ENCODE peak calls at places on chromosome 13, in six cellular contexts. B, W, M, O, Q and C are unnamed samples.
A peak's percentile ranks its signal among the peaks of the same experiment; 100 is the strongest.

GRCh38 chr13:73303858-73304257 is 245.1 kb downstream of the KLF5 start:
- DNase-seq in W (no peak), B (peak; percentile 13), Q (no peak), M (no peak), O (no peak), C (no peak)

GRCh38 chr13:49052801-49053200 is 77.1 kb downstream of the FNDC3A start:
- DNase-seq in O (no peak), B (no peak), M (no peak), Q (no peak), W (no peak), C (no peak)

GRCh38 chr13:43431279-43431678 is 355.5 kb downstream of the ENOX1 start:
- DNase-seq in M (no peak), W (no peak), Q (no peak), O (no peak), B (no peak), C (no peak)

GRCh38 chr13:86655561-86655960 is 856.3 kb upstream of the SLITRK6 start:
- DNase-seq in B (no peak), M (no peak), W (no peak), Q (no peak), O (no peak), C (no peak)

GRCh38 chr13:49098198-49098597 is 121.9 kb upstream of the MLNR start:
- DNase-seq in Q (no peak), M (peak; percentile 81), O (no peak), W (no peak), B (no peak), C (no peak)

GRCh38 chr13:32503727-32504126 is 34.9 kb downstream of the N4BP2L2 start:
- DNase-seq in O (no peak), Q (no peak), M (no peak), W (no peak), B (no peak), C (peak; percentile 74)

GRCh38 chr13:101415358-101416174 is 742 bp downstream of the NALCN start:
- DNase-seq in Q (no peak), B (no peak), W (no peak), O (no peak), M (no peak), C (no peak)

GRCh38 chr13:79512950-79513349 is 32.0 kb downstream of the NDFIP2 start:
- DNase-seq in M (no peak), Q (no peak), B (no peak), O (no peak), W (no peak), C (no peak)

GRCh38 chr13:84400711-84401110 is 518.4 kb upstream of the SLITRK1 start:
- DNase-seq in M (no peak), W (no peak), Q (no peak), B (no peak), O (no peak), C (no peak)

GRCh38 chr13:98456423-98456845 is 120.5 kb downstream of the STK24 start:
- DNase-seq in Q (no peak), B (no peak), W (no peak), M (no peak), O (no peak), C (no peak)

GRCh38 chr13:99322297-99323103 is 15.3 kb upstream of the GPR183 start:
- DNase-seq in M (no peak), Q (peak; percentile 22), B (no peak), O (peak; percentile 85), W (no peak), C (no peak)

GRCh38 chr13:95150555-95150954 is 150.7 kb downstream of the ABCC4 start:
- DNase-seq in W (no peak), M (no peak), B (no peak), O (no peak), Q (no peak), C (peak; percentile 7)

GRCh38 chr13:23512762-23513395 is 57.3 kb upstream of the TNFRSF19 start:
- DNase-seq in W (no peak), M (no peak), B (no peak), O (no peak), Q (no peak), C (no peak)

GRCh38 chr13:93539914-93540313 is 313.3 kb downstream of the GPC6 start:
- DNase-seq in Q (no peak), W (no peak), M (no peak), O (no peak), B (no peak), C (peak; percentile 53)

GRCh38 chr13:66489586-66489985 is 740.5 kb downstream of the PCDH9 start:
- DNase-seq in B (no peak), W (no peak), M (no peak), Q (no peak), O (no peak), C (no peak)

GRCh38 chr13:70188567-70188966 is 80.3 kb upstream of the KLHL1 start:
- DNase-seq in W (no peak), B (no peak), O (no peak), Q (no peak), M (no peak), C (no peak)
- TF ChIP-seq ZNF274 in W (no peak), B (no peak), O (no peak), Q (no peak), M (no peak), C (no peak)

GRCh38 chr13:113545931-113546516 is 38.5 kb upstream of the TFDP1 start:
- DNase-seq in Q (no peak), O (no peak), B (no peak), W (no peak), M (no peak), C (no peak)

GRCh38 chr13:113548171-113548641 is 36.3 kb upstream of the TFDP1 start:
- DNase-seq in O (no peak), M (no peak), W (no peak), Q (no peak), B (no peak), C (no peak)

GRCh38 chr13:113547248-113547971 is 37.1 kb upstream of the TFDP1 start:
- DNase-seq in W (no peak), B (no peak), M (no peak), Q (no peak), O (no peak), C (no peak)

GRCh38 chr13:113545455-113545930 is 39.1 kb upstream of the TFDP1 start:
- DNase-seq in M (no peak), W (peak; percentile 33), O (no peak), B (no peak), Q (no peak), C (no peak)

GRCh38 chr13:113546571-113547247 is 37.8 kb upstream of the TFDP1 start:
- DNase-seq in W (no peak), B (no peak), M (no peak), Q (no peak), O (no peak), C (no peak)
- TF ChIP-seq ZNF274 in W (no peak), B (no peak), M (no peak), Q (no peak), O (no peak), C (no peak)

GRCh38 chr13:78046349-78046748 is 127.7 kb upstream of the EDNRB start:
- DNase-seq in Q (no peak), B (no peak), O (no peak), W (no peak), M (no peak), C (no peak)
- TF ChIP-seq ZNF274 in Q (no peak), B (no peak), O (no peak), W (no peak), M (no peak), C (no peak)

GRCh38 chr13:96967248-96967745 is 27.0 kb downstream of the OXGR1 start:
- DNase-seq in Q (peak; percentile 64), O (no peak), M (peak; percentile 59), B (no peak), W (peak; percentile 27), C (peak; percentile 25)
- TF ChIP-seq ZNF274 in Q (no peak), O (no peak), M (no peak), B (no peak), W (no peak), C (no peak)

GRCh38 chr13:51734786-51735185 is 69.2 kb downstream of the DHRS12 start:
- DNase-seq in W (no peak), M (no peak), B (no peak), O (no peak), Q (no peak), C (no peak)

GRCh38 chr13:51731759-51732158 is 72.2 kb downstream of the DHRS12 start:
- DNase-seq in Q (no peak), B (no peak), M (no peak), W (no peak), O (no peak), C (no peak)

GRCh38 chr13:51730927-51731326 is 73.0 kb downstream of the DHRS12 start:
- DNase-seq in B (no peak), Q (no peak), W (no peak), O (no peak), M (no peak), C (no peak)

GRCh38 chr13:51729853-51730553 is 74.0 kb downstream of the DHRS12 start:
- DNase-seq in B (no peak), M (no peak), O (no peak), Q (no peak), W (no peak), C (peak; percentile 70)

GRCh38 chr13:51733656-51734334 is 70.2 kb downstream of the DHRS12 start:
- DNase-seq in W (no peak), B (no peak), M (no peak), O (no peak), Q (no peak), C (no peak)
- TF ChIP-seq ZNF274 in W (no peak), B (no peak), M (no peak), O (no peak), Q (no peak), C (no peak)

DNA sequence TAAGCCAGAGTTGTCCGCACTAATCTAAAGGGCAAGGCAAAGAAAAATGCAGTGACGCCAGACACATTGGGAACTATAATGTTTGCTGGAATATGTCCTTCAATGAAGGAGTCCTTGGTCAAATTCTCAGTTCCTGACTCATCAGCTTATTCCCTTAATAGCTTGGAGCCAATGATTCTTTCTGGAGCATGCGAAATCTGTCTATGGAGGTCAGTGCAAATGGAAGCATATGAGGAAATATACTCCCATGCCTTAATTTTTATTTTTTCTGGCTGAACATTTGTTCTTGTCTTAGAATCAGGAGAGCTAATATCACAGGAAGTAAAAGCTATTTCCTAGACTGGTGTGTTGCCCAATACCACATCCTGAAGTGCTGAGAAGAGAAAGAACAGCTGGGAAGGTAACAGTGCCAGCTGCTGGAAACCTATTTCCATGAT is 289.8 kb upstream of the SPRY2 start:
- DNase-seq in B (no peak), W (no peak), O (no peak), M (no peak), Q (no peak), C (no peak)
- TF ChIP-seq ZNF274 in B (no peak), W (no peak), O (no peak), M (no peak), Q (no peak), C (no peak)